ENCODE peak calls at places on chromosomes 3 and 15, in nine cellular contexts. E is EL, L is NCI-H2081 treated with DMSO at 0.1 percent for 48 hours, K is substantia nigra, A is activated gamma-delta T cell treated with Interleukin-2 at 50 U/mL for 16 hours, W is uterus, N is GM12865, P is T-cell, J is Right ventricle myocardium superior. D is an unnamed sample.

GRCh38 chr15:67004142-67004541 is 61.3 kb upstream of the SMAD3 start:
- DNase-seq in W (no peak), N (peak; percentile 77), J (no peak), K (no peak), E (no peak), P (no peak), A (no peak), L (no peak), D (no peak)

GRCh38 chr3:147305533-147306241 is 100.7 kb downstream of the ZIC4 start:
- DNase-seq in N (no peak), K (no peak), W (no peak), A (no peak), E (peak; percentile 58), L (no peak), J (no peak), P (no peak), D (no peak)

GRCh38 chr3:35659808-35660207 is 20.5 kb downstream of the ARPP21 start:
- DNase-seq in P (no peak), K (no peak), A (no peak), L (peak; percentile 18), W (no peak), E (no peak), J (no peak), N (peak; percentile 10), D (no peak)

GRCh38 chr15:67186226-67186649 is 68.2 kb downstream of the AAGAB start:
- DNase-seq in K (no peak), L (no peak), E (no peak), J (peak; percentile 87), P (no peak), A (no peak), W (peak; percentile 56), N (no peak), D (no peak)

GRCh38 chr3:114110439-114110838 is 53.9 kb downstream of the QTRT2 start:
- DNase-seq in A (no peak), W (no peak), N (no peak), E (no peak), P (no peak), K (no peak), L (no peak), J (no peak), D (no peak)

GRCh38 chr3:160815280-160815679 is 59.2 kb downstream of the PPM1L start:
- DNase-seq in W (no peak), L (no peak), P (no peak), A (no peak), K (no peak), J (no peak), E (no peak), N (no peak), D (no peak)

GRCh38 chr15:29046281-29046810 is 160.6 kb downstream of the APBA2 start:
- DNase-seq in W (no peak), J (no peak), K (no peak), P (no peak), E (no peak), A (no peak), N (no peak), L (no peak), D (no peak)

GRCh38 chr3:4886448-4886847 is 92.8 kb upstream of the BHLHE40 start:
- DNase-seq in W (no peak), J (no peak), L (no peak), P (no peak), N (no peak), A (no peak), K (no peak), E (no peak), D (no peak)

GRCh38 chr3:150006774-150007173 is 36.1 kb upstream of the PFN2 start:
- DNase-seq in A (no peak), N (no peak), J (no peak), W (no peak), P (no peak), E (no peak), K (no peak), L (no peak), D (no peak)

GRCh38 chr3:31960793-31961431 is 20.1 kb downstream of the OSBPL10 start:
- DNase-seq in J (no peak), K (no peak), E (peak; percentile 76), N (no peak), L (no peak), P (no peak), A (no peak), W (no peak), D (no peak)

GRCh38 chr3:49020335-49021212 is 1.3 kb upstream of the NDUFAF3 start:
- DNase-seq in K (peak; percentile 49), N (peak; percentile 75), J (peak; percentile 76), A (peak; percentile 23), L (no peak), W (no peak), P (no peak), E (peak; percentile 42), D (no peak)

GRCh38 chr15:45253330-45253729 is 1.3 kb downstream of the SLC28A2 start:
- DNase-seq in A (no peak), J (no peak), E (no peak), L (no peak), P (no peak), K (no peak), N (peak; percentile 2), W (no peak), D (no peak)

GRCh38 chr15:78168591-78168990 is 19.4 kb downstream of the IDH3A start:
- DNase-seq in K (no peak), W (no peak), P (no peak), N (no peak), A (no peak), L (no peak), J (no peak), E (no peak), D (no peak)

GRCh38 chr3:159765025-159765859 is 223.4 kb upstream of the IL12A start:
- DNase-seq in J (peak; percentile 75), N (no peak), A (no peak), P (no peak), K (peak; percentile 50), E (peak; percentile 100), L (no peak), W (peak; percentile 90), D (no peak)

GRCh38 chr15:75170711-75171341 is 30.9 kb upstream of the C15orf39 start:
- DNase-seq in J (no peak), L (no peak), A (no peak), K (no peak), E (peak; percentile 42), N (no peak), P (no peak), W (no peak), D (no peak)

GRCh38 chr15:62071711-62072308 is 5.0 kb downstream of the C2CD4A start:
- DNase-seq in E (peak; percentile 42), A (no peak), W (no peak), N (peak; percentile 45), J (no peak), L (no peak), K (no peak), P (no peak), D (no peak)

GRCh38 chr15:80512729-80513670 is 108.8 kb downstream of the ARNT2 start:
- DNase-seq in L (no peak), J (no peak), P (no peak), K (no peak), W (no peak), A (no peak), E (peak; percentile 37), N (no peak), D (no peak)

GRCh38 chr3:197031315-197032285 is 2.0 kb upstream of the MELTF start:
- DNase-seq in J (peak; percentile 72), W (peak; percentile 97), A (no peak), E (peak; percentile 99), N (peak; percentile 53), P (no peak), L (no peak), K (no peak), D (no peak)

GRCh38 chr15:58287891-58288290 is 143.9 kb upstream of the LIPC start:
- DNase-seq in N (no peak), J (no peak), L (no peak), K (no peak), E (no peak), P (no peak), A (no peak), W (no peak), D (no peak)

GRCh38 chr3:190534986-190535385 is 21.1 kb downstream of the IL1RAP start:
- DNase-seq in N (no peak), P (no peak), A (no peak), L (no peak), J (no peak), K (no peak), W (no peak), E (no peak), D (no peak)

GRCh38 chr3:108099203-108099602 is 8.4 kb upstream of the CD47 start:
- DNase-seq in N (no peak), E (peak; percentile 18), W (no peak), P (no peak), K (no peak), J (no peak), A (no peak), L (no peak), D (no peak)

GRCh38 chr3:11381563-11381962 is 109.4 kb downstream of the ATG7 start:
- DNase-seq in K (no peak), E (no peak), P (no peak), L (no peak), A (no peak), J (no peak), W (no peak), N (no peak), D (no peak)

GRCh38 chr15:73872370-73872769 is 994 bp upstream of the TBC1D21 start:
- DNase-seq in E (peak; percentile 70), P (no peak), K (no peak), W (no peak), N (no peak), J (no peak), L (no peak), A (no peak), D (no peak)

GRCh38 chr15:51776952-51777574 is 25.7 kb downstream of the TMOD2 start:
- DNase-seq in K (peak; percentile 58), A (peak; percentile 66), E (peak; percentile 67), L (no peak), J (no peak), P (peak; percentile 21), W (peak; percentile 73), N (peak; percentile 85), D (peak; percentile 72)

GRCh38 chr15:83695246-83695645 is 41.3 kb downstream of the ADAMTSL3 start:
- DNase-seq in P (no peak), K (no peak), L (no peak), W (peak; percentile 31), N (no peak), E (no peak), J (no peak), A (no peak), D (no peak)

GRCh38 chr15:29785068-29785467 is 37.2 kb downstream of the TJP1 start:
- DNase-seq in E (no peak), L (no peak), N (no peak), J (no peak), A (no peak), W (no peak), P (no peak), K (no peak), D (no peak)

GRCh38 chr3:131880948-131881347 is 153.9 kb downstream of the CPNE4 start:
- DNase-seq in W (no peak), P (no peak), N (no peak), A (no peak), K (no peak), E (no peak), J (no peak), L (no peak), D (no peak)

GRCh38 chr3:115693868-115694267 is 70.6 kb downstream of the GAP43 start:
- DNase-seq in A (no peak), J (no peak), K (no peak), N (no peak), P (no peak), E (no peak), L (no peak), W (no peak), D (no peak)

GRCh38 chr3:155342344-155342743 is 48.9 kb upstream of the STRIT1 start:
- DNase-seq in J (no peak), P (no peak), K (no peak), E (no peak), W (no peak), A (no peak), N (no peak), L (no peak), D (no peak)

GRCh38 chr3:14368146-14368545 is 34.3 kb upstream of the SLC6A6 start:
- DNase-seq in N (no peak), P (no peak), E (no peak), W (no peak), A (no peak), L (no peak), J (no peak), K (no peak), D (no peak)

GRCh38 chr3:42123824-42124500 is 32.8 kb downstream of the TRAK1 start:
- DNase-seq in P (no peak), J (no peak), N (no peak), A (no peak), K (no peak), E (no peak), L (no peak), W (no peak), D (no peak)